ENCODE peak calls at places on chromosomes 16 and 17, in seven cellular contexts. U, X, L, P, V, I and T are unnamed samples.

GRCh38 chr16:19382887-19383816 is 34.5 kb upstream of the TMC5 start:
- DNase-seq in P (no peak), L (no peak), U (peak), X (no peak), V (peak), I (peak), T (no peak)

GRCh38 chr16:52521570-52521969 is 25.4 kb downstream of the TOX3 start:
- DNase-seq in P (no peak), I (no peak), L (no peak), X (no peak), U (no peak), V (no peak), T (no peak)

GRCh38 chr17:17366941-17367885 is 64.0 kb downstream of the NT5M start:
- DNase-seq in U (no peak), X (peak), P (no peak), V (no peak), I (no peak), L (no peak), T (no peak)

GRCh38 chr17:8189041-8189710 is 804 bp downstream of the BORCS6 start:
- DNase-seq in U (no peak), I (peak), L (peak), P (no peak), X (no peak), V (no peak), T (no peak)

GRCh38 chr17:17505610-17506171 is 9.5 kb upstream of the RASD1 start:
- DNase-seq in X (no peak), I (no peak), U (no peak), L (no peak), P (no peak), V (no peak), T (no peak)

GRCh38 chr17:76379646-76380376 is 4.6 kb upstream of the SPHK1 start:
- DNase-seq in X (no peak), U (no peak), L (no peak), V (no peak), P (no peak), I (no peak), T (no peak)

GRCh38 chr17:9714801-9715200 is 69.5 kb downstream of the USP43 start:
- DNase-seq in X (no peak), P (no peak), L (no peak), V (no peak), U (no peak), I (no peak), T (no peak)

GRCh38 chr17:80941171-80941570 is 50.5 kb upstream of the CHMP6 start:
- DNase-seq in I (peak), P (no peak), U (no peak), X (no peak), V (no peak), L (no peak), T (no peak)

GRCh38 chr16:20300312-20301097 is 26.8 kb downstream of the GP2 start:
- DNase-seq in P (peak), I (no peak), U (peak), L (peak), V (peak), X (peak), T (peak)

GRCh38 chr16:56631197-56631596 is 1.3 kb upstream of the MT1M start:
- DNase-seq in P (no peak), U (no peak), L (no peak), V (no peak), I (no peak), X (no peak), T (no peak)

GRCh38 chr16:56357765-56358322 is 67.5 kb downstream of the AMFR start:
- DNase-seq in V (no peak), U (no peak), L (no peak), X (no peak), I (peak), P (no peak), T (no peak)